ENCODE peak calls at places on chromosomes 3 and 15, in six cellular contexts. Z, R, W, D, T and Q are unnamed samples.

GRCh38 chr15:29534378-29534777 is 264.8 kb upstream of the NSMCE3 start:
- DNase-seq in Z (no peak), W (peak), T (no peak), D (no peak), R (no peak), Q (no peak)

GRCh38 chr3:32890420-32891276 is 60.8 kb upstream of the CCR4 start:
- DNase-seq in D (no peak), R (no peak), W (no peak), T (no peak), Z (no peak), Q (no peak)

GRCh38 chr3:188151438-188151837 is 2.5 kb upstream of the LPP start:
- DNase-seq in R (no peak), T (no peak), W (no peak), D (no peak), Z (no peak), Q (no peak)

GRCh38 chr15:73873889-73874511 is 636 bp downstream of the TBC1D21 start:
- DNase-seq in R (peak), D (peak), T (no peak), Z (peak), W (no peak), Q (no peak)

GRCh38 chr15:90954712-90955671 is at the start of gene RCCD1:
- DNase-seq in W (peak), Z (peak), T (peak), D (peak), R (peak), Q (peak)

GRCh38 chr3:172958565-172958964 is 182.5 kb downstream of the SPATA16 start:
- DNase-seq in D (no peak), W (no peak), Z (no peak), T (no peak), R (no peak), Q (no peak)

GRCh38 chr15:42106278-42106677 is 11.9 kb upstream of the PLA2G4D start:
- DNase-seq in W (no peak), D (no peak), Z (no peak), R (no peak), T (no peak), Q (no peak)

GRCh38 chr15:40081691-40082194 is 26.9 kb downstream of the BMF start:
- DNase-seq in Z (peak), T (no peak), R (no peak), W (peak), D (peak), Q (peak)

GRCh38 chr3:89353465-89353864 is 246.0 kb downstream of the EPHA3 start:
- DNase-seq in W (no peak), R (no peak), T (no peak), D (no peak), Z (no peak), Q (no peak)

GRCh38 chr15:70799667-70800450 is 36.5 kb upstream of the UACA start:
- DNase-seq in Z (no peak), W (no peak), D (peak), R (no peak), T (no peak), Q (no peak)

GRCh38 chr15:76932090-76932966 is 779 bp downstream of the RCN2 start:
- DNase-seq in T (no peak), R (no peak), Z (no peak), D (peak), W (no peak), Q (no peak)

GRCh38 chr15:60399931-60400330 is 2.1 kb upstream of the ANXA2 start:
- DNase-seq in W (no peak), R (no peak), D (no peak), T (no peak), Z (no peak), Q (no peak)

GRCh38 chr3:57397175-57398026 is 104.9 kb upstream of the ASB14 start:
- DNase-seq in D (peak), R (peak), T (peak), W (no peak), Z (no peak), Q (no peak)

GRCh38 chr3:50264389-50264963 is 4.5 kb upstream of the SEMA3B start:
- DNase-seq in T (no peak), R (no peak), W (peak), D (peak), Z (no peak), Q (peak)

GRCh38 chr3:30628188-30628930 is 22.0 kb downstream of the TGFBR2 start:
- DNase-seq in D (no peak), Z (peak), T (no peak), R (no peak), W (no peak), Q (no peak)